ENCODE peak calls at places on chromosomes 12 and 14, in ten cellular contexts. F is stomach, J is adrenal gland, O is body of pancreas, K is A549, V is esophagus muscularis mucosa, E is HCT116, I is suprapubic skin, X is spleen, A is NB4. M is an unnamed sample.
A peak's percentile ranks its signal among the peaks of the same experiment; 100 is the strongest.

GRCh38 chr12:108747563-108747962 is 16.2 kb upstream of the CORO1C start:
- DNase-seq in I (no peak), J (no peak), O (no peak), V (no peak), X (no peak), A (no peak), F (no peak), K (no peak), E (no peak), M (no peak)

GRCh38 chr14:68312884-68313725 is 479.8 kb downstream of the ZFP36L1 start:
- DNase-seq in E (no peak), O (no peak), V (no peak), J (no peak), F (no peak), K (no peak), A (no peak), I (no peak), X (no peak), M (no peak)

GRCh38 chr12:107320929-107321618 is 227.7 kb upstream of the CRY1 start:
- DNase-seq in O (no peak), V (no peak), A (peak; percentile 85), J (no peak), F (no peak), K (peak; percentile 71), E (no peak), I (no peak), X (peak; percentile 80), M (peak; percentile 89)

GRCh38 chr12:32285484-32285883 is 113.9 kb upstream of the FGD4 start:
- DNase-seq in F (no peak), X (no peak), J (no peak), E (no peak), V (no peak), K (no peak), A (no peak), I (no peak), O (no peak), M (no peak)

GRCh38 chr14:61147898-61148549 is 133.1 kb downstream of the TMEM30B start:
- DNase-seq in O (no peak), X (no peak), I (no peak), A (no peak), F (no peak), J (no peak), V (peak; percentile 90), K (no peak), E (peak; percentile 89), M (no peak)

GRCh38 chr14:36810209-36810608 is 148.5 kb downstream of the PAX9 start:
- DNase-seq in F (no peak), I (no peak), V (no peak), O (no peak), A (no peak), X (no peak), K (no peak), E (no peak), J (no peak), M (no peak)

GRCh38 chr14:105286759-105287144 is 14.0 kb downstream of the BRF1 start:
- DNase-seq in V (no peak), A (no peak), J (no peak), O (no peak), E (no peak), X (no peak), K (no peak), I (no peak), F (no peak), M (no peak)

GRCh38 chr14:49945448-49946319 is 52.8 kb downstream of the ARF6 start:
- DNase-seq in O (no peak), X (no peak), E (no peak), J (no peak), A (no peak), I (no peak), K (no peak), F (no peak), V (no peak), M (no peak)

GRCh38 chr14:67934087-67934486 is 114.5 kb downstream of the RAD51B start:
- DNase-seq in A (peak; percentile 66), K (peak; percentile 89), J (peak; percentile 20), V (no peak), X (no peak), E (peak; percentile 71), I (no peak), F (no peak), O (peak; percentile 51), M (peak; percentile 32)

DNA sequence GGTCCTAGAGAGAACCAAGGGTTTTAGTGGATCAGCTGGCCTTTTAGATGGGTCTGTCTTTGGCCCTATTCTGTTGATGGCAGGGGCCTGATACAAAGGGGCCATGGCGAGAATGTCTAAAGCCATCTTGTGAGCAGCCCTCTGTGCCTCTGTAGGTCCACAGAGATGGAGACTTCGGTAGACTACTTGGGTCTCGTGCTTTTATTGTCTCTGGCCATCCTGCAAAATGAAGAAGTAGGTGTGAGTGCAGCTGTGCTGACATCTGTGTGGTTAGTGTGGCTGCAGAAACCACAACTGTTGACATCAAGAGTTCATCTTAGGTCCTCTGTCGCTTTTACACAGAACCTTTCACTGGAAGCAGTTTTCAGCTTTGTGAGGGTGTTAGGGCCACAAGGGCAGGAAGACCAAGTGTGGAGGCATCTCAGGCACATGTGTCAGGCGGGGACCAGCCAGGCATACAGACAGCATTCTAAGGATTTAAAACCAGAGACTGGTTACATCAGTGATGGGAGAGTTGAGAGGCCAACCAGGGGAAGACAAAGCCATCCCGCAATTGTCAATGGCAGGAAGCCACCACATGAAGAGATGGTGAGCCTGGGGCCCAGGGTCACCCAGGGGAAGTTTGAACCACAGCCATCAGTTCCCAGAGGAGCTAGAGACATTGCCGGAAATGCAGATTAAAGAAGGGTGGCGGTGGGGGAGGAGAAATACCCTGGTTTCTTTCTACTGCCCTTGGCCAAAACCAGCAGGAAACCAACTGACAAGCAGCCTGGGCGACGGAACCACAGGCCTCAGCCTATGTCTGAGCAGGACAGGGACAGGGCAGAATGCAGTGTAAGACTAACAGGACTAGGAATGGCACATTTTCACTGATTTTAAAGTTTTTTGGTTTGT is 13.0 kb upstream of the TPCN1 start:
- DNase-seq in F (peak; percentile 35), K (no peak), J (no peak), I (no peak), O (no peak), V (no peak), A (peak; percentile 100), E (no peak), X (peak; percentile 90), M (no peak)
- TF ChIP-seq POLR2A in F (no peak), K (no peak), J (no peak), I (no peak), O (no peak), V (no peak), A (peak; percentile 35), E (no peak), X (no peak), M (no peak)

DNA sequence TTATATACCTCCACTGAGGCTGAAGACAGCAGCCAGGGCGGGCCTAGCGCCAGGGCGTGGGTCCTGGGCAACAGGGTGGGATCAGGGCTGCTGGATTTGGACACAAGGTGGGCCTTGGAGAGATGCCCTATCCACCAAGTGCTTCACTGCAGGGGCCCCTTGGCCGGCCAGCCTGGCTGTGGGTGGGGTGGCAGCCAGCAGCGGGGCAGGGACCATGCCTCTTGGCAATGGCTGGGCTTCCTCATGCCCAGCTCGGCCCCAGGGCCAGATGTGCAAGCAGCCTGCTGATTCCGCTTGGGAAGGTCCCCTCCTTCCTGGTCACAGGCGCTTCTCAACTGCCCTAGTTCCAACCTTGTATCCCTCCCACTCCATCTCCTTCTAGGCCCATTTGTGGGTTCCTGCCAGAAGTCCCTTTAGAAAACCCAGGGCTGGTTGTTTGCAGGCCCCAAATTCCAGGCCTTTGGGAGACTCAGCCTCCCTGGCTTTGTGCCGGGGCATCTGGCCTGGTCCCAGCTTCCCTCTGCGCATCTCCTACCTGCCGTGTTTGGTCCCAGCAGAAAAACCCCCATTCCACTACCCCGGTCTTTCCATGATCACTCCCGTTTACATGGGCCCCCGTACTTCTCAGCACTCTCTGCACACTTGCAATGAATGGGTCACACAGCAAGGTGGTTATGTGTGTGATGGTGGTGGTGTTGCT is 15.1 kb downstream of the KMT5A start:
- DNase-seq in A (no peak), X (no peak), F (no peak), K (no peak), J (no peak), V (no peak), I (no peak), O (no peak), E (no peak), M (peak; percentile 85)
- H3K4me3 ChIP-seq in A (no peak overlapping the region), X (no peak overlapping the region), F (no peak overlapping the region), K (no peak overlapping the region), J (no peak overlapping the region), V (peak overlapping the region; percentile 20), I (no peak overlapping the region), O (no peak overlapping the region), E (no peak overlapping the region), M (no peak overlapping the region)

DNA sequence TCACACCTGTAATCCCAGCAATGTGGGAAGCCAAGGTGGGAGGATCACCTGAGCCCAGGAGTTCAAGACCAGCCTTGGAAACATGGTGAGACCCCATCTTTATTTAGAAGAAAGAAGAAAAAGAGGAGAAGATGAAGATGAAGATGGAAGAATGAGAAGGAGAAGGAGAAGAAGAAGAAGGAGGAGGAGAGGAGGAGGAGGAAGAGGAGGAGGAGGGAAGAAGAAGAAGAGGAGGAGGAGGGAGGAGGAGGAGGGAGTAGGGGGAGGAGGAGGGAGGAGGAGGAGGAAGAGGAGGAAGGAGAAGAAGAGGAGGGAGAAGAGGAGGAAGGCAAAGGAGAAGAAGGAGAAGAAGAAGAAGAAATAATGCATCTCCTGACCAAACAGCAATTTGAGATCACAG is 9.0 kb upstream of the KRT1 start:
- DNase-seq in X (no peak), A (no peak), J (no peak), I (no peak), V (no peak), O (no peak), F (no peak), K (no peak), E (no peak), M (no peak)
- TF ChIP-seq CTCF in X (no peak), A (no peak), J (no peak), I (no peak), V (no peak), O (no peak), F (no peak), K (no peak), E (no peak), M (no peak)

GRCh38 chr12:120264086-120264485 is 1.4 kb downstream of the PXN start:
- DNase-seq in E (no peak), V (no peak), I (no peak), J (no peak), X (no peak), K (no peak), A (no peak), O (peak; percentile 33), F (no peak), M (no peak)

GRCh38 chr12:120266180-120266535 is 628 bp upstream of the PXN start:
- DNase-seq in E (no peak), K (no peak), X (no peak), V (no peak), J (no peak), A (no peak), I (no peak), F (no peak), O (no peak), M (no peak)

GRCh38 chr12:120264511-120265202 is 873 bp downstream of the PXN start:
- DNase-seq in K (no peak), X (no peak), A (no peak), F (no peak), I (no peak), V (no peak), J (no peak), O (peak; percentile 38), E (no peak), M (no peak)

GRCh38 chr12:120265203-120265482 is 387 bp downstream of the PXN start:
- DNase-seq in A (no peak), K (no peak), E (no peak), O (no peak), V (no peak), I (no peak), F (no peak), J (no peak), X (no peak), M (no peak)

GRCh38 chr12:120265483-120266179 is at the start of gene PXN:
- DNase-seq in E (peak; percentile 67), X (peak; percentile 97), I (peak; percentile 92), J (peak; percentile 89), K (peak; percentile 87), A (peak; percentile 86), O (peak; percentile 92), F (peak; percentile 93), V (no peak), M (peak; percentile 74)
- TF ChIP-seq POLR2A in E (peak; percentile 14), X (no peak), I (no peak), J (peak; percentile 83), K (peak; percentile 67), A (peak; percentile 48), O (peak; percentile 72), F (no peak), V (peak; percentile 82), M (no peak)